ENCODE peak calls at places on chromosomes 6 and 20, in seven cellular contexts. S is SK-N-SH, H is HCT116, J is K562, K is GM12878, W is H1, I is HepG2. Q is an unnamed sample.

GRCh38 chr20:17171750-17172149 is 55.1 kb upstream of the PCSK2 start:
- DNase-seq in J (no peak), H (no peak), K (no peak), I (no peak), S (no peak), W (no peak), Q (no peak)

GRCh38 chr20:11894072-11894471 is 23.6 kb upstream of the BTBD3 start:
- DNase-seq in H (no peak), I (no peak), S (no peak), J (no peak), K (no peak), W (no peak), Q (no peak)

GRCh38 chr6:111864138-111865048 is 8.9 kb downstream of the FYN start:
- DNase-seq in K (no peak), S (no peak), W (no peak), H (no peak), I (no peak), J (no peak), Q (no peak)

GRCh38 chr20:20317195-20318113 is 50.5 kb upstream of the INSM1 start:
- DNase-seq in I (no peak), J (no peak), K (peak; percentile 32), W (no peak), S (no peak), H (no peak), Q (no peak)

GRCh38 chr20:40956503-40956902 is 72.1 kb upstream of the TOP1 start:
- DNase-seq in S (no peak), I (no peak), H (no peak), W (no peak), K (no peak), J (no peak), Q (no peak)

GRCh38 chr6:140079328-140079727 is 704.9 kb upstream of the CITED2 start:
- DNase-seq in H (no peak), J (no peak), K (no peak), S (no peak), W (no peak), I (no peak), Q (no peak)

GRCh38 chr6:33118525-33119123 is 42.8 kb downstream of the HLA-DPB1 start:
- DNase-seq in H (peak; percentile 46), W (no peak), K (no peak), S (peak; percentile 46), I (peak; percentile 66), J (peak; percentile 56), Q (no peak)

GRCh38 chr6:140849441-140849840 is 1283.3 kb upstream of the GJE1 start:
- DNase-seq in S (no peak), W (no peak), J (no peak), H (no peak), K (no peak), I (no peak), Q (no peak)

GRCh38 chr6:69138893-69139494 is 503.9 kb downstream of the ADGRB3 start:
- DNase-seq in K (no peak), I (no peak), W (no peak), S (no peak), J (no peak), H (no peak), Q (no peak)

GRCh38 chr20:37994512-37994911 is 38.7 kb downstream of the TTI1 start:
- DNase-seq in W (no peak), K (no peak), J (no peak), I (peak; percentile 43), H (no peak), S (no peak), Q (peak; percentile 23)

GRCh38 chr6:23180504-23181293 is 611.3 kb downstream of the HDGFL1 start:
- DNase-seq in I (no peak), J (no peak), K (no peak), S (peak; percentile 64), W (no peak), H (no peak), Q (no peak)

GRCh38 chr6:107353773-107354382 is 105.5 kb downstream of the PDSS2 start:
- DNase-seq in W (no peak), I (no peak), J (no peak), S (no peak), H (no peak), K (no peak), Q (no peak)

GRCh38 chr6:167574431-167575097 is 249.7 kb downstream of the TTLL2 start:
- DNase-seq in J (no peak), H (no peak), I (no peak), K (no peak), W (no peak), S (no peak), Q (no peak)

GRCh38 chr20:37567331-37567665 is 39.6 kb upstream of the BLCAP start:
- DNase-seq in H (no peak), W (no peak), J (no peak), I (no peak), S (no peak), K (no peak), Q (no peak)

GRCh38 chr6:53546256-53546655 is 1.4 kb upstream of the GCLC start:
- DNase-seq in H (no peak), S (no peak), K (no peak), W (no peak), J (no peak), I (no peak), Q (no peak)

GRCh38 chr6:25329982-25330381 is 50.8 kb downstream of the CARMIL1 start:
- DNase-seq in S (no peak), W (no peak), J (no peak), I (no peak), K (no peak), H (no peak), Q (no peak)

GRCh38 chr6:133225560-133225959 is 15.6 kb upstream of the EYA4 start:
- DNase-seq in H (no peak), J (no peak), I (no peak), K (no peak), S (no peak), W (no peak), Q (no peak)

GRCh38 chr6:155765275-155766194 is 309.9 kb upstream of the NOX3 start:
- DNase-seq in I (peak; percentile 12), S (no peak), H (no peak), J (no peak), K (no peak), W (no peak), Q (no peak)

GRCh38 chr6:30647802-30648460 is 998 bp downstream of the C6orf136 start:
- DNase-seq in S (no peak), I (no peak), W (no peak), H (no peak), J (no peak), K (no peak), Q (no peak)

GRCh38 chr6:146183831-146184230 is 155.0 kb downstream of the GRM1 start:
- DNase-seq in I (no peak), K (no peak), W (no peak), J (no peak), H (no peak), S (no peak), Q (no peak)

GRCh38 chr6:169864148-169865030 is 113.0 kb downstream of the ERMARD start:
- DNase-seq in K (no peak), I (no peak), S (no peak), H (no peak), W (no peak), J (no peak), Q (no peak)

GRCh38 chr6:88208736-88209135 is 42.6 kb upstream of the CNR1 start:
- DNase-seq in J (no peak), I (no peak), W (no peak), K (no peak), H (no peak), S (no peak), Q (no peak)

GRCh38 chr6:4577406-4577805 is 198.8 kb upstream of the CDYL start:
- DNase-seq in S (no peak), W (no peak), K (no peak), I (no peak), J (no peak), H (no peak), Q (no peak)

GRCh38 chr6:27208042-27208441 is 39.5 kb upstream of the PRSS16 start:
- DNase-seq in S (no peak), W (no peak), I (no peak), K (no peak), H (no peak), J (no peak), Q (no peak)

GRCh38 chr6:2839195-2839981 is 2.3 kb downstream of the SERPINB1 start:
- DNase-seq in I (peak; percentile 98), K (no peak), S (no peak), H (peak; percentile 79), W (no peak), J (no peak), Q (no peak)

GRCh38 chr6:170172406-170172805 is 118.5 kb downstream of the DLL1 start:
- DNase-seq in I (no peak), S (no peak), H (no peak), K (no peak), W (no peak), J (no peak), Q (no peak)

GRCh38 chr6:30752164-30752927 is 8.0 kb upstream of the IER3 start:
- DNase-seq in K (no peak), S (peak; percentile 64), W (no peak), I (no peak), H (peak; percentile 99), J (no peak), Q (no peak)

GRCh38 chr6:138528137-138528536 is 28.8 kb upstream of the NHSL1 start:
- DNase-seq in W (no peak), H (no peak), K (no peak), J (no peak), S (no peak), I (no peak), Q (no peak)

GRCh38 chr20:18412202-18412901 is 54.5 kb downstream of the DZANK1 start:
- DNase-seq in W (no peak), S (no peak), K (peak; percentile 28), J (no peak), I (no peak), H (no peak), Q (no peak)

GRCh38 chr6:150183105-150183504 is 40.3 kb downstream of the PPP1R14C start:
- DNase-seq in I (no peak), W (no peak), H (no peak), S (no peak), K (no peak), J (no peak), Q (no peak)
- H3K4me3 ChIP-seq in I (no peak overlapping the region), W (no peak overlapping the region), H (no peak overlapping the region), S (no peak overlapping the region), K (no peak overlapping the region), J (no peak overlapping the region), Q (no peak overlapping the region)

GRCh38 chr20:9966966-9967365 is 67.8 kb upstream of the ANKEF1 start:
- DNase-seq in J (no peak), W (no peak), I (peak; percentile 13), S (peak; percentile 30), H (no peak), K (no peak), Q (no peak)
- TF ChIP-seq YY1 in J (no peak), W (no peak), I (no peak), S (no peak), H (no peak), K (no peak), Q (no peak)

DNA sequence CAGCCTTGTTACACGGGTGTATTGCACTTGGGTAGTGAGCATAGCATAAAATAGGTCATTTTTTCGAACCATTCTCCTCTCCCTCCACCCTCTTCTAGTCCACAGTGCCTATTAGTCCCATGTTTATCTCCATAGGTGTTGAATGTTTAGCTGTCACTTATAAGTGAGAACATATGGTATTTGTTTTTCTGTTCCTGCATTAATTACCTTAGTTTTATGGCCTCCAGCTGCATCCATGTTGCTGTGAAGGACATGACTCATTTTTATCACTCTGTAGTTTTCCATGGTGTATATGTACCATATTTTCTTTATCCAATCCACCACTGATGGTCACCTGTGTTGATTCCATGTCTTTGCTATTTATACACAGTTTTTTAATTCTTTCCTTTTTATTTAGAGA is 889.5 kb downstream of the EYS start:
- DNase-seq in I (no peak), S (no peak), J (no peak), H (no peak), K (no peak), W (no peak), Q (no peak)
- H3K27me3 ChIP-seq in I (no peaks in the 10 kb centered on the region), S (no peaks in the 10 kb centered on the region), J (no peaks in the 10 kb centered on the region), H (no peaks in the 10 kb centered on the region), K (no peaks in the 10 kb centered on the region), W (no peaks in the 10 kb centered on the region), Q (no peaks in the 10 kb centered on the region)

GRCh38 chr20:22576733-22577514 is 7.4 kb downstream of the FOXA2 start:
- DNase-seq in K (no peak), W (no peak), H (no peak), S (no peak), J (no peak), I (peak; percentile 37), Q (no peak)
- H3K4me3 ChIP-seq in K (no peak overlapping the region), W (no peak overlapping the region), H (no peak overlapping the region), S (no peak overlapping the region), J (no peak overlapping the region), I (peak overlapping the region; percentile 93), Q (no peak overlapping the region)

Q was measured in NT2/D1.